ENCODE peak calls at places on chromosomes 12 and 14, in five cellular contexts. Q, J, N, Z and M are unnamed samples.
A peak's percentile ranks its signal among the peaks of the same experiment; 100 is the strongest.

GRCh38 chr14:39576726-39577125 is 144.5 kb upstream of the FBXO33 start:
- DNase-seq in Z (no peak), N (no peak), Q (no peak), J (no peak), M (no peak)

GRCh38 chr12:10015450-10015849 is 5.0 kb downstream of the CLEC12B start:
- DNase-seq in N (no peak), Q (no peak), Z (no peak), J (no peak), M (no peak)

GRCh38 chr12:48157016-48157888 is at the start of gene ASB8:
- DNase-seq in N (peak; percentile 91), J (peak; percentile 98), Z (peak; percentile 99), Q (peak; percentile 98), M (peak; percentile 99)

GRCh38 chr14:24130380-24130716 is at the start of gene FITM1:
- DNase-seq in Q (no peak), N (no peak), Z (no peak), J (no peak), M (no peak)

GRCh38 chr12:4246116-4246515 is 27.4 kb upstream of the CCND2 start:
- DNase-seq in Z (no peak), J (no peak), N (no peak), Q (no peak), M (no peak)

GRCh38 chr14:96905825-96906224 is 108.6 kb downstream of the VRK1 start:
- DNase-seq in J (no peak), Q (no peak), Z (no peak), N (no peak), M (no peak)

GRCh38 chr14:94173885-94174621 is at the start of gene PPP4R4:
- DNase-seq in Z (peak; percentile 87), Q (peak; percentile 85), N (no peak), J (peak; percentile 40), M (peak; percentile 92)

GRCh38 chr12:105637470-105637869 is 307.0 kb downstream of the C12orf75 start:
- DNase-seq in N (no peak), J (no peak), Z (no peak), Q (no peak), M (no peak)

GRCh38 chr12:23359975-23360638 is 589.4 kb downstream of the SOX5 start:
- DNase-seq in Z (no peak), Q (no peak), J (no peak), N (no peak), M (no peak)

GRCh38 chr12:89346741-89347324 is 5.5 kb downstream of the DUSP6 start:
- DNase-seq in N (no peak), J (peak; percentile 14), Q (no peak), Z (no peak), M (no peak)

GRCh38 chr12:65822732-65823480 is 1.4 kb upstream of the HMGA2 start:
- DNase-seq in J (no peak), Z (no peak), Q (no peak), N (no peak), M (no peak)

GRCh38 chr14:68705741-68706283 is 87.1 kb downstream of the ZFP36L1 start:
- DNase-seq in N (no peak), Q (no peak), J (no peak), Z (no peak), M (no peak)

GRCh38 chr14:105201928-105202513 is 20.9 kb upstream of the NUDT14 start:
- DNase-seq in N (no peak), Z (no peak), Q (no peak), J (no peak), M (no peak)

GRCh38 chr12:3679831-3680230 is 73.1 kb downstream of the CRACR2A start:
- DNase-seq in N (no peak), Q (no peak), J (no peak), Z (no peak), M (no peak)

GRCh38 chr14:50943261-50943942 is 881 bp downstream of the PYGL start:
- DNase-seq in Q (no peak), Z (no peak), J (no peak), N (no peak), M (no peak)

GRCh38 chr12:31929140-31929526 is 30.1 kb upstream of the RESF1 start:
- DNase-seq in Z (no peak), Q (no peak), J (no peak), N (no peak), M (no peak)